ENCODE peak calls at places on chromosomes 7 and 10, in ten cellular contexts. One of them, this sample, is unnamed.

GRCh38 chr7:145123502-145123901 is 287.6 kb upstream of the TPK1 start:
- DNase-seq in neural crest cell: no peak
- DNase-seq in bronchial epithelial cell: peak
- DNase-seq in fibroblast of pulmonary artery: no peak
- DNase-seq in cardiac muscle cell: no peak
- DNase-seq in GM06990: no peak
- DNase-seq in HFFc6: no peak
- DNase-seq in choroid plexus epithelial cell: no peak
- DNase-seq in astrocyte of the spinal cord: no peak
- DNase-seq in spleen: no peak
- DNase-seq in this sample: no peak

GRCh38 chr7:139681812-139682135 is 96.0 kb downstream of the HIPK2 start:
- DNase-seq in neural crest cell: no peak
- DNase-seq in HFFc6: no peak
- DNase-seq in GM06990: no peak
- DNase-seq in cardiac muscle cell: no peak
- DNase-seq in astrocyte of the spinal cord: no peak
- DNase-seq in bronchial epithelial cell: no peak
- DNase-seq in spleen: no peak
- DNase-seq in fibroblast of pulmonary artery: no peak
- DNase-seq in choroid plexus epithelial cell: no peak
- DNase-seq in this sample: no peak

GRCh38 chr10:78462728-78463228 is 429.1 kb downstream of the RPS24 start:
- DNase-seq in cardiac muscle cell: no peak
- DNase-seq in bronchial epithelial cell: no peak
- DNase-seq in choroid plexus epithelial cell: no peak
- DNase-seq in spleen: no peak
- DNase-seq in fibroblast of pulmonary artery: no peak
- DNase-seq in astrocyte of the spinal cord: no peak
- DNase-seq in GM06990: no peak
- DNase-seq in HFFc6: no peak
- DNase-seq in neural crest cell: no peak
- DNase-seq in this sample: no peak

GRCh38 chr7:8154290-8154689 is 107.7 kb downstream of the ICA1 start:
- DNase-seq in GM06990: no peak
- DNase-seq in choroid plexus epithelial cell: no peak
- DNase-seq in bronchial epithelial cell: no peak
- DNase-seq in astrocyte of the spinal cord: no peak
- DNase-seq in spleen: no peak
- DNase-seq in neural crest cell: no peak
- DNase-seq in HFFc6: no peak
- DNase-seq in fibroblast of pulmonary artery: no peak
- DNase-seq in cardiac muscle cell: no peak
- DNase-seq in this sample: no peak

GRCh38 chr10:32150532-32151101 is 94.4 kb upstream of the KIF5B start:
- DNase-seq in cardiac muscle cell: no peak
- DNase-seq in GM06990: no peak
- DNase-seq in choroid plexus epithelial cell: peak
- DNase-seq in astrocyte of the spinal cord: peak
- DNase-seq in spleen: no peak
- DNase-seq in HFFc6: no peak
- DNase-seq in bronchial epithelial cell: no peak
- DNase-seq in fibroblast of pulmonary artery: peak
- DNase-seq in neural crest cell: no peak
- DNase-seq in this sample: no peak

GRCh38 chr7:123823898-123824753 is 20.8 kb upstream of the HYAL4 start:
- DNase-seq in bronchial epithelial cell: no peak
- DNase-seq in neural crest cell: no peak
- DNase-seq in fibroblast of pulmonary artery: no peak
- DNase-seq in spleen: no peak
- DNase-seq in choroid plexus epithelial cell: no peak
- DNase-seq in cardiac muscle cell: no peak
- DNase-seq in astrocyte of the spinal cord: no peak
- DNase-seq in HFFc6: no peak
- DNase-seq in GM06990: peak
- DNase-seq in this sample: peak

GRCh38 chr10:73060173-73060572 is 36.5 kb downstream of the P4HA1 start:
- DNase-seq in cardiac muscle cell: no peak
- DNase-seq in spleen: no peak
- DNase-seq in neural crest cell: no peak
- DNase-seq in bronchial epithelial cell: no peak
- DNase-seq in choroid plexus epithelial cell: no peak
- DNase-seq in GM06990: no peak
- DNase-seq in astrocyte of the spinal cord: no peak
- DNase-seq in fibroblast of pulmonary artery: no peak
- DNase-seq in HFFc6: no peak
- DNase-seq in this sample: no peak

GRCh38 chr10:29243750-29244149 is 45.1 kb upstream of the LYZL1 start:
- DNase-seq in bronchial epithelial cell: peak
- DNase-seq in fibroblast of pulmonary artery: no peak
- DNase-seq in HFFc6: no peak
- DNase-seq in neural crest cell: no peak
- DNase-seq in spleen: no peak
- DNase-seq in GM06990: no peak
- DNase-seq in choroid plexus epithelial cell: no peak
- DNase-seq in astrocyte of the spinal cord: no peak
- DNase-seq in cardiac muscle cell: no peak
- DNase-seq in this sample: no peak

GRCh38 chr10:102814873-102815661 is 22.1 kb downstream of the CYP17A1 start:
- DNase-seq in choroid plexus epithelial cell: peak
- DNase-seq in fibroblast of pulmonary artery: peak
- DNase-seq in spleen: peak
- DNase-seq in HFFc6: no peak
- DNase-seq in cardiac muscle cell: peak
- DNase-seq in neural crest cell: no peak
- DNase-seq in astrocyte of the spinal cord: peak
- DNase-seq in bronchial epithelial cell: peak
- DNase-seq in GM06990: no peak
- DNase-seq in this sample: no peak

GRCh38 chr10:12510566-12510965 is 161.2 kb downstream of the CAMK1D start:
- DNase-seq in choroid plexus epithelial cell: no peak
- DNase-seq in GM06990: no peak
- DNase-seq in astrocyte of the spinal cord: peak
- DNase-seq in cardiac muscle cell: no peak
- DNase-seq in bronchial epithelial cell: no peak
- DNase-seq in fibroblast of pulmonary artery: no peak
- DNase-seq in spleen: no peak
- DNase-seq in neural crest cell: no peak
- DNase-seq in HFFc6: no peak
- DNase-seq in this sample: no peak

DNA sequence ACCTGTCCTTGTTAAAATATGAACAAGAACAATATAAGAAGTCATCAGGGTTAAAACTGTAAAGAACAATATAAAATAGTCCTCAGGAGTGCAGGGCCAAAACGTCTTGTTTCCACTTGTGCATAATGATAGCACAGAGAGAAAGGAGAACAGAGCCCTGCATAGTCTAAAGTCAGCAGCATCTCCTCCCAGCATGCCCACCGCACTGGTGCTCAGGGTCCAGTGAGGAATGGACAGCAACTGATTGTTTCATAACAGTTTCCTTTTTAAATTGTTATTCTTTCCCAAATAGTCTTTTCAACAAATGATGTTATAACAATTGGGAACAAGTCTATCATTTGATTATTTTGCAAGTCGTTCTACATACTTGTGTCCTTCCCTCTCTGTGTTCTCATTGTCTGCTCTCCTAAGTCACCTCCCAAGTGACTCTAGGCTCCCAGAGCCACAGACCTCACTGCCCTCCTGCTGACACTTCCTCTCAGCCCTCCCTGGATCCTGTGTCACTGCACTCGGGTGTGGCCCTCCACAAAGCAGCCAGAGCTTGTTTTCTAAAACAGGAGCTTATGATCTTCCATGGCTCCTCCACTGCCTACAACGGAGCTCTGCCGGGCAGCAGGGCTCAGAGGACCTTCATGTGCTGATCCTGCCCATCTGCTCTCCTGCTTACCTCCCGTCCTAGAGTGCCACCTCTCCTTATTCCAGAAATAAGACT is 27.6 kb downstream of the COBL start:
- DNase-seq in astrocyte of the spinal cord: no peak
- DNase-seq in choroid plexus epithelial cell: no peak
- DNase-seq in GM06990: no peak
- DNase-seq in cardiac muscle cell: no peak
- DNase-seq in HFFc6: no peak
- DNase-seq in bronchial epithelial cell: no peak
- DNase-seq in fibroblast of pulmonary artery: no peak
- DNase-seq in spleen: no peak
- DNase-seq in neural crest cell: no peak
- DNase-seq in this sample: no peak
- TF ChIP-seq CTCF in astrocyte of the spinal cord: no peak
- TF ChIP-seq CTCF in choroid plexus epithelial cell: no peak
- TF ChIP-seq CTCF in GM06990: no peak
- TF ChIP-seq CTCF in cardiac muscle cell: no peak
- TF ChIP-seq CTCF in HFFc6: no peak
- TF ChIP-seq CTCF in bronchial epithelial cell: no peak
- TF ChIP-seq CTCF in fibroblast of pulmonary artery: no peak
- TF ChIP-seq CTCF in spleen: no peak
- TF ChIP-seq CTCF in neural crest cell: no peak
- TF ChIP-seq CTCF in this sample: no peak

GRCh38 chr7:134468054-134468453 is 9.2 kb upstream of the AKR1B1 start:
- DNase-seq in GM06990: no peak
- DNase-seq in choroid plexus epithelial cell: no peak
- DNase-seq in cardiac muscle cell: no peak
- DNase-seq in astrocyte of the spinal cord: no peak
- DNase-seq in fibroblast of pulmonary artery: no peak
- DNase-seq in HFFc6: no peak
- DNase-seq in neural crest cell: no peak
- DNase-seq in spleen: no peak
- DNase-seq in bronchial epithelial cell: no peak
- DNase-seq in this sample: no peak

GRCh38 chr7:134461921-134462320 is 3.0 kb upstream of the AKR1B1 start:
- DNase-seq in HFFc6: no peak
- DNase-seq in fibroblast of pulmonary artery: no peak
- DNase-seq in choroid plexus epithelial cell: no peak
- DNase-seq in neural crest cell: no peak
- DNase-seq in astrocyte of the spinal cord: no peak
- DNase-seq in cardiac muscle cell: no peak
- DNase-seq in bronchial epithelial cell: no peak
- DNase-seq in GM06990: no peak
- DNase-seq in spleen: no peak
- DNase-seq in this sample: no peak

GRCh38 chr7:134462337-134462925 is 3.5 kb upstream of the AKR1B1 start:
- DNase-seq in HFFc6: peak
- DNase-seq in astrocyte of the spinal cord: peak
- DNase-seq in GM06990: no peak
- DNase-seq in spleen: no peak
- DNase-seq in choroid plexus epithelial cell: peak
- DNase-seq in bronchial epithelial cell: peak
- DNase-seq in neural crest cell: no peak
- DNase-seq in fibroblast of pulmonary artery: peak
- DNase-seq in cardiac muscle cell: peak
- DNase-seq in this sample: no peak

GRCh38 chr7:134463751-134464150 is 4.9 kb upstream of the AKR1B1 start:
- DNase-seq in HFFc6: no peak
- DNase-seq in neural crest cell: no peak
- DNase-seq in GM06990: no peak
- DNase-seq in choroid plexus epithelial cell: no peak
- DNase-seq in astrocyte of the spinal cord: no peak
- DNase-seq in cardiac muscle cell: no peak
- DNase-seq in spleen: no peak
- DNase-seq in fibroblast of pulmonary artery: no peak
- DNase-seq in bronchial epithelial cell: no peak
- DNase-seq in this sample: no peak

DNA sequence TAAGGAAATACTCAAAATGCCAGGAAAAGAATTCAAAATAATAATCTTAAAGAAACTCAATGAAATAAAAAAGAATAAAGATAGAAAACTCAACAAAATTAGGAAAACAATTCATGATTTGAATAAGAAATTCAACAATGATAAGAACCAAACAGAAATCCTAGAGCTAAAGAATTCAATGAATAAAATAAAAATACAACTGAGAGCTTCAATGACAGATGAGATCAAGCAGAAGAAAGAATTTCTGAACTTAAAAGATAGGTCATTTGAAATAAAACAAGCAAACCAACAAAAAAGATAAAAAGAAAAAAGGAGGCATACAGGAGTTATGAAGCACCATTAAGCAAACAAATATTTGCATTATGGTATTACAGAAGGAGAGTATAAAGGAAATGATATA is 5.6 kb upstream of the AKR1B1 start:
- DNase-seq in choroid plexus epithelial cell: no peak
- DNase-seq in bronchial epithelial cell: no peak
- DNase-seq in neural crest cell: no peak
- DNase-seq in HFFc6: no peak
- DNase-seq in GM06990: no peak
- DNase-seq in fibroblast of pulmonary artery: no peak
- DNase-seq in astrocyte of the spinal cord: no peak
- DNase-seq in spleen: no peak
- DNase-seq in cardiac muscle cell: no peak
- DNase-seq in this sample: no peak
- TF ChIP-seq CTCF in choroid plexus epithelial cell: no peak
- TF ChIP-seq CTCF in bronchial epithelial cell: no peak
- TF ChIP-seq CTCF in neural crest cell: no peak
- TF ChIP-seq CTCF in HFFc6: no peak
- TF ChIP-seq CTCF in GM06990: no peak
- TF ChIP-seq CTCF in fibroblast of pulmonary artery: no peak
- TF ChIP-seq CTCF in astrocyte of the spinal cord: no peak
- TF ChIP-seq CTCF in spleen: no peak
- TF ChIP-seq CTCF in cardiac muscle cell: no peak
- TF ChIP-seq CTCF in this sample: no peak

GRCh38 chr10:87659571-87660483 is at the start of gene PAPSS2:
- DNase-seq in choroid plexus epithelial cell: peak
- DNase-seq in fibroblast of pulmonary artery: peak
- DNase-seq in HFFc6: peak
- DNase-seq in astrocyte of the spinal cord: peak
- DNase-seq in cardiac muscle cell: peak
- DNase-seq in spleen: peak
- DNase-seq in GM06990: peak
- DNase-seq in neural crest cell: peak
- DNase-seq in bronchial epithelial cell: peak
- DNase-seq in this sample: peak
- TF ChIP-seq CTCF in choroid plexus epithelial cell: peak
- TF ChIP-seq CTCF in fibroblast of pulmonary artery: no peak
- TF ChIP-seq CTCF in HFFc6: peak
- TF ChIP-seq CTCF in astrocyte of the spinal cord: peak
- TF ChIP-seq CTCF in cardiac muscle cell: peak
- TF ChIP-seq CTCF in spleen: no peak
- TF ChIP-seq CTCF in GM06990: peak
- TF ChIP-seq CTCF in neural crest cell: no peak
- TF ChIP-seq CTCF in bronchial epithelial cell: no peak
- TF ChIP-seq CTCF in this sample: no peak

GRCh38 chr10:125698599-125698998 is 15.6 kb upstream of the TEX36 start:
- DNase-seq in HFFc6: no peak
- DNase-seq in bronchial epithelial cell: no peak
- DNase-seq in neural crest cell: no peak
- DNase-seq in cardiac muscle cell: no peak
- DNase-seq in spleen: no peak
- DNase-seq in fibroblast of pulmonary artery: no peak
- DNase-seq in GM06990: no peak
- DNase-seq in choroid plexus epithelial cell: no peak
- DNase-seq in astrocyte of the spinal cord: no peak
- DNase-seq in this sample: no peak

GRCh38 chr10:125694874-125695273 is 11.9 kb upstream of the TEX36 start:
- DNase-seq in neural crest cell: no peak
- DNase-seq in cardiac muscle cell: peak
- DNase-seq in fibroblast of pulmonary artery: peak
- DNase-seq in choroid plexus epithelial cell: peak
- DNase-seq in HFFc6: peak
- DNase-seq in bronchial epithelial cell: peak
- DNase-seq in GM06990: no peak
- DNase-seq in spleen: no peak
- DNase-seq in astrocyte of the spinal cord: peak
- DNase-seq in this sample: no peak

GRCh38 chr10:125699562-125700143 is 16.7 kb upstream of the TEX36 start:
- DNase-seq in fibroblast of pulmonary artery: no peak
- DNase-seq in spleen: no peak
- DNase-seq in astrocyte of the spinal cord: no peak
- DNase-seq in choroid plexus epithelial cell: no peak
- DNase-seq in neural crest cell: no peak
- DNase-seq in bronchial epithelial cell: no peak
- DNase-seq in GM06990: no peak
- DNase-seq in cardiac muscle cell: no peak
- DNase-seq in HFFc6: no peak
- DNase-seq in this sample: no peak

GRCh38 chr10:125700355-125700911 is 17.5 kb upstream of the TEX36 start:
- DNase-seq in bronchial epithelial cell: peak
- DNase-seq in astrocyte of the spinal cord: peak
- DNase-seq in GM06990: no peak
- DNase-seq in fibroblast of pulmonary artery: peak
- DNase-seq in cardiac muscle cell: peak
- DNase-seq in choroid plexus epithelial cell: peak
- DNase-seq in HFFc6: peak
- DNase-seq in spleen: no peak
- DNase-seq in neural crest cell: no peak
- DNase-seq in this sample: no peak
- TF ChIP-seq CTCF in bronchial epithelial cell: no peak
- TF ChIP-seq CTCF in astrocyte of the spinal cord: peak
- TF ChIP-seq CTCF in GM06990: no peak
- TF ChIP-seq CTCF in fibroblast of pulmonary artery: peak
- TF ChIP-seq CTCF in cardiac muscle cell: peak
- TF ChIP-seq CTCF in choroid plexus epithelial cell: no peak
- TF ChIP-seq CTCF in HFFc6: peak
- TF ChIP-seq CTCF in spleen: no peak
- TF ChIP-seq CTCF in neural crest cell: peak
- TF ChIP-seq CTCF in this sample: no peak